ENCODE peak calls at places on chromosomes 2 and 18, in four cellular contexts. One of them, this sample, is unnamed.

GRCh38 chr18:57755473-57756067 is 47.5 kb downstream of the ATP8B1 start:
- DNase-seq in breast epithelium: no peak
- DNase-seq in right cardiac atrium: no peak
- DNase-seq in foreskin fibroblast: no peak
- DNase-seq in this sample: no peak

GRCh38 chr2:217367464-217367863 is 507.6 kb upstream of the TNP1 start:
- DNase-seq in breast epithelium: no peak
- DNase-seq in right cardiac atrium: no peak
- DNase-seq in foreskin fibroblast: peak; percentile 13
- DNase-seq in this sample: no peak

GRCh38 chr2:168047291-168047690 is 200.1 kb downstream of the STK39 start:
- DNase-seq in breast epithelium: no peak
- DNase-seq in right cardiac atrium: no peak
- DNase-seq in foreskin fibroblast: no peak
- DNase-seq in this sample: no peak

GRCh38 chr2:159230145-159230877 is 56.2 kb downstream of the WDSUB1 start:
- DNase-seq in breast epithelium: no peak
- DNase-seq in right cardiac atrium: no peak
- DNase-seq in foreskin fibroblast: no peak
- DNase-seq in this sample: no peak

GRCh38 chr2:197500503-197501179 is 462 bp downstream of the HSPE1 start:
- DNase-seq in breast epithelium: no peak
- DNase-seq in right cardiac atrium: no peak
- DNase-seq in foreskin fibroblast: no peak
- DNase-seq in this sample: no peak

GRCh38 chr2:129436809-129437208 is 542.7 kb upstream of the RAB6C start:
- DNase-seq in breast epithelium: no peak
- DNase-seq in right cardiac atrium: no peak
- DNase-seq in foreskin fibroblast: no peak
- DNase-seq in this sample: no peak

GRCh38 chr2:165720526-165720925 is 73.5 kb downstream of the GALNT3 start:
- DNase-seq in breast epithelium: peak; percentile 31
- DNase-seq in right cardiac atrium: no peak
- DNase-seq in foreskin fibroblast: peak; percentile 35
- DNase-seq in this sample: no peak

GRCh38 chr2:235634435-235635152 is 140.8 kb downstream of the AGAP1 start:
- DNase-seq in breast epithelium: no peak
- DNase-seq in right cardiac atrium: no peak
- DNase-seq in foreskin fibroblast: no peak
- DNase-seq in this sample: no peak

GRCh38 chr2:19274439-19274838 is 84.0 kb downstream of the OSR1 start:
- DNase-seq in breast epithelium: no peak
- DNase-seq in right cardiac atrium: no peak
- DNase-seq in foreskin fibroblast: peak; percentile 21
- DNase-seq in this sample: no peak

GRCh38 chr2:129458451-129458850 is 521.0 kb upstream of the RAB6C start:
- DNase-seq in breast epithelium: no peak
- DNase-seq in right cardiac atrium: no peak
- DNase-seq in foreskin fibroblast: no peak
- DNase-seq in this sample: no peak

GRCh38 chr2:101949304-101949703 is 42.5 kb upstream of the IL1R2 start:
- DNase-seq in breast epithelium: no peak
- DNase-seq in right cardiac atrium: no peak
- DNase-seq in foreskin fibroblast: no peak
- DNase-seq in this sample: no peak

GRCh38 chr2:25301453-25302352 is 40.0 kb downstream of the DNMT3A start:
- DNase-seq in breast epithelium: no peak
- DNase-seq in right cardiac atrium: peak; percentile 33
- DNase-seq in foreskin fibroblast: peak; percentile 83
- DNase-seq in this sample: no peak

GRCh38 chr2:64447317-64448060 is 6.5 kb upstream of the LGALSL start:
- DNase-seq in breast epithelium: no peak
- DNase-seq in right cardiac atrium: no peak
- DNase-seq in foreskin fibroblast: no peak
- DNase-seq in this sample: no peak

GRCh38 chr2:102915128-102915527 is 153.3 kb downstream of the TMEM182 start:
- DNase-seq in breast epithelium: no peak
- DNase-seq in right cardiac atrium: no peak
- DNase-seq in foreskin fibroblast: no peak
- DNase-seq in this sample: no peak

GRCh38 chr2:106825161-106825560 is 60.8 kb downstream of the ST6GAL2 start:
- DNase-seq in breast epithelium: no peak
- DNase-seq in right cardiac atrium: no peak
- DNase-seq in foreskin fibroblast: no peak
- DNase-seq in this sample: no peak

GRCh38 chr18:39870586-39870985 is 2084.4 kb upstream of the PIK3C3 start:
- DNase-seq in breast epithelium: no peak
- DNase-seq in right cardiac atrium: no peak
- DNase-seq in foreskin fibroblast: no peak
- DNase-seq in this sample: no peak

GRCh38 chr2:159124441-159124911 is 156.0 kb downstream of the TANC1 start:
- DNase-seq in breast epithelium: no peak
- DNase-seq in right cardiac atrium: no peak
- DNase-seq in foreskin fibroblast: peak; percentile 85
- DNase-seq in this sample: peak; percentile 22

GRCh38 chr18:49224130-49224529 is 236.3 kb downstream of the DYM start:
- DNase-seq in breast epithelium: no peak
- DNase-seq in right cardiac atrium: no peak
- DNase-seq in foreskin fibroblast: no peak
- DNase-seq in this sample: no peak

GRCh38 chr2:94767336-94767735 is 103.9 kb upstream of the TEKT4 start:
- DNase-seq in breast epithelium: no peak
- DNase-seq in right cardiac atrium: no peak
- DNase-seq in foreskin fibroblast: no peak
- DNase-seq in this sample: no peak

GRCh38 chr2:85577386-85578242 is at the start of gene VAMP8:
- DNase-seq in breast epithelium: peak; percentile 90
- DNase-seq in right cardiac atrium: peak; percentile 76
- DNase-seq in foreskin fibroblast: no peak
- DNase-seq in this sample: no peak

GRCh38 chr18:8326763-8327394 is 282.4 kb upstream of the RAB12 start:
- DNase-seq in breast epithelium: no peak
- DNase-seq in right cardiac atrium: no peak
- DNase-seq in foreskin fibroblast: no peak
- DNase-seq in this sample: no peak

GRCh38 chr18:42274488-42275137 is 319.6 kb downstream of the PIK3C3 start:
- DNase-seq in breast epithelium: no peak
- DNase-seq in right cardiac atrium: no peak
- DNase-seq in foreskin fibroblast: no peak
- DNase-seq in this sample: no peak

GRCh38 chr2:201964011-201964410 is 69.6 kb upstream of the FZD7 start:
- DNase-seq in breast epithelium: no peak
- DNase-seq in right cardiac atrium: no peak
- DNase-seq in foreskin fibroblast: no peak
- DNase-seq in this sample: no peak

GRCh38 chr2:85750509-85751299 is 3.1 kb upstream of the ATOH8 start:
- DNase-seq in breast epithelium: peak; percentile 62
- DNase-seq in right cardiac atrium: peak; percentile 90
- DNase-seq in foreskin fibroblast: no peak
- DNase-seq in this sample: peak; percentile 80

GRCh38 chr18:50401888-50402287 is 27.0 kb downstream of the SKA1 start:
- DNase-seq in breast epithelium: no peak
- DNase-seq in right cardiac atrium: peak; percentile 60
- DNase-seq in foreskin fibroblast: peak; percentile 9
- DNase-seq in this sample: peak; percentile 88

DNA sequence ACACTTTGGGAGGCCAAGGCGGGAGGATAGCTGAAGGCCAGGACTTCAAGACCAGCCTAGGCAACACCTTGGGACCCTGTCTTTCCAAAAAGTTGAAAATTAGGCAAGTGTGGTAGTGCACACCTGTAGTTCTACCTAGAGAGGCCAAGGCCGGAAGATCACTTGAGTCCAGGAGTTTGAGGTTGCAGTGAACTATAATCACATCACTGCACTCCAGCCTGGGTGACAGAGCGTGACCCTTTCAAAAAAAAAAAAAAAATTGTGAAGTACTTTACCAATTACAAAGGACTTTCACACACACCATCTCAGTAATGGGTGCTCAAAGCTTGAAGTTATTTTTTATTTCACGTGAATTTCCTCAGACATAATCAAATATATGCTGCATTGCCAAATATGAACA is 65.0 kb downstream of the ATAD2B start:
- DNase-seq in breast epithelium: no peak
- DNase-seq in right cardiac atrium: no peak
- DNase-seq in foreskin fibroblast: no peak
- DNase-seq in this sample: no peak
- H3K4me3 ChIP-seq in breast epithelium: no peak overlapping the region
- H3K4me3 ChIP-seq in right cardiac atrium: no peak overlapping the region
- H3K4me3 ChIP-seq in foreskin fibroblast: no peak overlapping the region
- H3K4me3 ChIP-seq in this sample: no peak overlapping the region

GRCh38 chr18:74242451-74243096 is 49.2 kb downstream of the CYB5A start:
- DNase-seq in breast epithelium: no peak
- DNase-seq in right cardiac atrium: peak; percentile 67
- DNase-seq in foreskin fibroblast: no peak
- DNase-seq in this sample: peak; percentile 64
- H3K4me3 ChIP-seq in breast epithelium: peak overlapping the region; percentile 27
- H3K4me3 ChIP-seq in right cardiac atrium: peak overlapping the region; percentile 38
- H3K4me3 ChIP-seq in foreskin fibroblast: no peak overlapping the region
- H3K4me3 ChIP-seq in this sample: no peak overlapping the region

DNA sequence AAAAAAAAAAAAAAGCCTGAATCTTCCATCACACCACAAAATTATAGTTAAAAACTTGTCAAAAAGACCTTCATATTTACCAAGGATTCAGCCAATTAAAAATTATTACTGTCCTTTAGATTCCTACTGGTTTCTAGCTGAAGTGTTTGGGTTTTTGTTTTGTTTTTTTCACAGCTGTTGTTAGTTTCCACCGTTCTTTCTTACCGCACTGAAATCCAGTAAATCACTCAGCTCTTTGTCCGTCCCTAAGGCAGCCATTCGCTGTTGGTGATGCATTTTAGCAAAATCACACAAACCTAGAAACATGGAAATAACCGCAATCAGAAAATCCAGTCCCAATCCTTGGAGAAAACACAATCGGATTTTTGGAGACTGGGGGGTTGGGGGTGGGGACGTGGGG is 1.2 kb downstream of the TCF4 start:
- DNase-seq in breast epithelium: no peak
- DNase-seq in right cardiac atrium: no peak
- DNase-seq in foreskin fibroblast: peak; percentile 25
- DNase-seq in this sample: no peak
- H3K4me3 ChIP-seq in breast epithelium: peak overlapping the region; percentile 83
- H3K4me3 ChIP-seq in right cardiac atrium: peak overlapping the region; percentile 100
- H3K4me3 ChIP-seq in foreskin fibroblast: peak overlapping the region; percentile 68
- H3K4me3 ChIP-seq in this sample: peak overlapping the region; percentile 83

GRCh38 chr2:121504316-121504715 is 26.4 kb upstream of the RNU4ATAC start:
- DNase-seq in breast epithelium: no peak
- DNase-seq in right cardiac atrium: no peak
- DNase-seq in foreskin fibroblast: no peak
- DNase-seq in this sample: no peak
- H3K4me3 ChIP-seq in breast epithelium: no peak overlapping the region
- H3K4me3 ChIP-seq in right cardiac atrium: no peak overlapping the region
- H3K4me3 ChIP-seq in foreskin fibroblast: no peak overlapping the region
- H3K4me3 ChIP-seq in this sample: no peak overlapping the region

GRCh38 chr2:173279528-173279868 is 75.2 kb upstream of the CDCA7 start:
- DNase-seq in breast epithelium: no peak
- DNase-seq in right cardiac atrium: no peak
- DNase-seq in foreskin fibroblast: no peak
- DNase-seq in this sample: no peak

GRCh38 chr2:173278794-173279527 is 75.7 kb upstream of the CDCA7 start:
- DNase-seq in breast epithelium: no peak
- DNase-seq in right cardiac atrium: no peak
- DNase-seq in foreskin fibroblast: no peak
- DNase-seq in this sample: no peak

GRCh38 chr2:173282795-173283545 is 71.7 kb upstream of the CDCA7 start:
- DNase-seq in breast epithelium: peak; percentile 70
- DNase-seq in right cardiac atrium: no peak
- DNase-seq in foreskin fibroblast: no peak
- DNase-seq in this sample: no peak

GRCh38 chr2:173286153-173286809 is 68.4 kb upstream of the CDCA7 start:
- DNase-seq in breast epithelium: no peak
- DNase-seq in right cardiac atrium: no peak
- DNase-seq in foreskin fibroblast: no peak
- DNase-seq in this sample: no peak

GRCh38 chr2:173280853-173281252 is 73.8 kb upstream of the CDCA7 start:
- DNase-seq in breast epithelium: no peak
- DNase-seq in right cardiac atrium: no peak
- DNase-seq in foreskin fibroblast: no peak
- DNase-seq in this sample: no peak
- H3K4me3 ChIP-seq in breast epithelium: no peak overlapping the region
- H3K4me3 ChIP-seq in right cardiac atrium: no peak overlapping the region
- H3K4me3 ChIP-seq in foreskin fibroblast: no peak overlapping the region
- H3K4me3 ChIP-seq in this sample: no peak overlapping the region

GRCh38 chr2:45616663-45617411 is 5.8 kb upstream of the SRBD1 start:
- DNase-seq in breast epithelium: no peak
- DNase-seq in right cardiac atrium: no peak
- DNase-seq in foreskin fibroblast: peak; percentile 29
- DNase-seq in this sample: no peak
- H3K4me3 ChIP-seq in breast epithelium: no peak overlapping the region
- H3K4me3 ChIP-seq in right cardiac atrium: no peak overlapping the region
- H3K4me3 ChIP-seq in foreskin fibroblast: no peak overlapping the region
- H3K4me3 ChIP-seq in this sample: no peak overlapping the region

GRCh38 chr2:24047703-24048033 is 477 bp upstream of the WDCP start:
- DNase-seq in breast epithelium: no peak
- DNase-seq in right cardiac atrium: no peak
- DNase-seq in foreskin fibroblast: no peak
- DNase-seq in this sample: no peak

GRCh38 chr2:24050041-24050655 is 607 bp downstream of the FKBP1B start:
- DNase-seq in breast epithelium: no peak
- DNase-seq in right cardiac atrium: peak; percentile 70
- DNase-seq in foreskin fibroblast: no peak
- DNase-seq in this sample: peak; percentile 30

GRCh38 chr2:24048662-24049484 is 668 bp upstream of the FKBP1B start:
- DNase-seq in breast epithelium: no peak
- DNase-seq in right cardiac atrium: no peak
- DNase-seq in foreskin fibroblast: no peak
- DNase-seq in this sample: no peak

GRCh38 chr2:24051833-24052232 is 2.3 kb downstream of the FKBP1B start:
- DNase-seq in breast epithelium: no peak
- DNase-seq in right cardiac atrium: no peak
- DNase-seq in foreskin fibroblast: no peak
- DNase-seq in this sample: no peak

GRCh38 chr2:24049485-24050021 is at the start of gene FKBP1B:
- DNase-seq in breast epithelium: peak; percentile 22
- DNase-seq in right cardiac atrium: peak; percentile 85
- DNase-seq in foreskin fibroblast: peak; percentile 62
- DNase-seq in this sample: peak; percentile 51
- H3K4me3 ChIP-seq in breast epithelium: peak within 1 kb of the TSS; percentile 88
- H3K4me3 ChIP-seq in right cardiac atrium: peak within 1 kb of the TSS; percentile 85
- H3K4me3 ChIP-seq in foreskin fibroblast: peak within 1 kb of the TSS; percentile 63
- H3K4me3 ChIP-seq in this sample: peak within 1 kb of the TSS; percentile 69

GRCh38 chr18:45521777-45522176 is 93.5 kb upstream of the SLC14A2 start:
- DNase-seq in breast epithelium: no peak
- DNase-seq in right cardiac atrium: peak; percentile 67
- DNase-seq in foreskin fibroblast: no peak
- DNase-seq in this sample: no peak
- H3K4me3 ChIP-seq in breast epithelium: no peak overlapping the region
- H3K4me3 ChIP-seq in right cardiac atrium: no peak overlapping the region
- H3K4me3 ChIP-seq in foreskin fibroblast: no peak overlapping the region
- H3K4me3 ChIP-seq in this sample: no peak overlapping the region